ENCODE peak calls at places on chromosome 4, in five cellular contexts. N is NT2/D1, S is HepG2, Q is H1, M is K562. X is an unnamed sample. For H3K4me1, the result is how much of the 10 kb centered on the place peaks cover.

GRCh38 chr4:148757171-148757570 is 315.0 kb upstream of the NR3C2 start:
- DNase-seq in N (no peak), Q (no peak), M (no peak), S (no peak), X (no peak)

GRCh38 chr4:2077537-2078460 is 18.7 kb downstream of the NAT8L start:
- DNase-seq in M (no peak), N (no peak), Q (no peak), S (no peak), X (no peak)

GRCh38 chr4:76984127-76984526 is 34.6 kb downstream of the SEPTIN11 start:
- DNase-seq in M (peak), N (no peak), Q (no peak), S (peak), X (no peak)

GRCh38 chr4:825969-826330 is at the start of gene CPLX1:
- DNase-seq in N (no peak), M (peak), Q (peak), S (no peak), X (no peak)

GRCh38 chr4:119794681-119795080 is 166.1 kb upstream of the PDE5A start:
- DNase-seq in Q (no peak), S (no peak), M (no peak), N (no peak), X (no peak)

GRCh38 chr4:112916868-112917267 is 132.6 kb upstream of the ANK2 start:
- DNase-seq in S (no peak), N (no peak), M (no peak), Q (no peak), X (no peak)

GRCh38 chr4:149605601-149606378 is 209.9 kb downstream of the IQCM start:
- DNase-seq in Q (no peak), N (peak), M (no peak), S (no peak), X (no peak)

GRCh38 chr4:66097271-66097670 is 427.0 kb upstream of the EPHA5 start:
- DNase-seq in M (no peak), Q (no peak), N (no peak), S (peak), X (no peak)

GRCh38 chr4:37890501-37891220 is at the start of gene TBC1D1:
- DNase-seq in S (no peak), Q (peak), M (no peak), N (no peak), X (no peak)

GRCh38 chr4:131337956-131338355 is 1811.1 kb upstream of the PCDH10 start:
- DNase-seq in S (no peak), Q (no peak), N (no peak), M (no peak), X (no peak)

GRCh38 chr4:176781739-176782100 is 11.0 kb downstream of the VEGFC start:
- DNase-seq in Q (no peak), N (no peak), S (no peak), M (no peak), X (no peak)

GRCh38 chr4:73817341-73817740 is 19.1 kb upstream of the CXCL6 start:
- DNase-seq in N (no peak), Q (no peak), S (no peak), M (no peak), X (no peak)

DNA sequence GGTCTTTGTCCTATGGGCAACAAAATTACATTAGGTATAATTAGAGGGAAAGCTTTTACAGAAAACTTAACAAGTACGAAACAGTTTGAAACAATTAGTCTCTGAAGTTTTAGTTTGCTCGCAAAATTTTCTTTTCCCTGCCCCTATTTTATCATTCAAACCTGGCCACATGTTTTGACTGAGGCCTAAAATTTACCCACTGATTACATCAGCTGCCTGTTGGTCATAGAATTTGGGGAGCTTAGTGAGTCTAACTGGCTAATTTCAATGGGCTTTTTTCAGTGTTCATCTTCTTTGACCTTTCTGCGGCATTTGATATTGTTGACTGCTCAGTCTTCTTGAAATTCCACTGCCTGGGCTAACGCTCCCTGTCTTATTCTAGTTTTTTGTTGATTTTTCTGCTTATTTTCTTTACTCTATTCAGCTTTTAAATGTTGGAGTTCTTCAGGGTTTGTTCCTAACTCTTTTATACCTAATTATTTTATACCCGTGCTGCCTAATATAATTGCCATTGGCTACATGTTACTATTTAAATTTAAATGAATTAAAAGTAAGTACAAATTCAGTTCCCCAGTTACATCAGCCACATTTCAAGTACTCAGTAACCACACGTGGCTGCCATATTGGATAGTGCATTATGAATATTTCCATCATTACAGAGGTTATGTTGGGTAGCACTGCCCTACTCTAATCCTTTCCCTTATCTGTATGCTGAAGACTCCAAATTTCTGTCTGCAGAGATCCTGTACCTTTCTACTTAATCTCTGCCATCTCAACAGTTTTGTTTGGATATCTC is 87.5 kb downstream of the SNX25 start:
- DNase-seq in M (peak), Q (no peak), N (no peak), S (no peak), X (no peak)
- TF ChIP-seq YY1 in M (no peak), Q (no peak), N (no peak), S (no peak), X (no peak)

DNA sequence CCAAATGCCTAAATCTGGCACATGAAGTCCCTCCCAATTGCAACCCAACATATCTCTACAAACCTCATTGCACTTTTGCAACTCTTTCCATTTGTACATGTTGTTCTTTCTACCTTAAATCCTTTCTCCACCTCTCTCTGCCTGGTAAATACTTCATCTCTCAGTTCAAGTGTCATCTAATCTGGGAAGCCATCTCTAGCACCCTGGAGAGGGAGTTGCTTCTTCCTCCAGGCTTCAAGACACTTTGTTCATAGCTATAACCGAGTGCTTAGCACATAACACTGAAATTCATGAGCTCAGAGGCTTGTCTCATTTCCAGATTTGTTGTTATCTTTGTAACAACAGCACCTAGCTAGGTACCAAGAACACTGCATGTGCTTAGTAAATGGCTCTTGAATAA is 114.8 kb upstream of the NAP1L5 start:
- DNase-seq in Q (no peak), M (no peak), N (no peak), S (no peak), X (no peak)
- H3K4me1 ChIP-seq in Q (under half), M (under half), N (under half), S (half or more), X (under half)

DNA sequence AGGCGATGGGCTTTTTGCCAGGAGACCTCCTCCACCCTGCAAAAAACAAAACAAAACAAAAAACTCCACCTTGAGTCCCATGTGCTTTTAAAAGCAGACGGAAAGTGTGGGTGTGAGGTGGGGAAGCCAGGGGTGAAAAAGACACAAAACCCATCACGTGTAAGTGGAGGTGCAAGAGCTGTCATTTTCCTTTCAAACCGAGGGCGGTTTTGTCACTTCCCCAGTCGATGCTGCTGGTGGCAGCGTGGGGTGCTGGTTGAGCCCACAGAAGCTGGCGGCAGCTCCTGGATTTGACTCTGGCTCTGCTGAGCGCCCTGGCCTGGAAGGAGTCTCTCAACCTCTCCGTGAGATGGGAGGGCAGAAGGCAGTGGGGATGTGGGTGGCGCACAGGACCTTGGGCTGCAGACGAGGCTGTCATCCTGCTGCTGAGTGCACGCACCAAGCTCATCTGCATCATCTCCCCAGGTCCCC is 110.0 kb downstream of the PSAPL1 start:
- DNase-seq in S (no peak), N (no peak), Q (no peak), M (no peak), X (no peak)
- TF ChIP-seq YY1 in S (no peak), N (no peak), Q (no peak), M (no peak), X (no peak)

GRCh38 chr4:87034527-87034926 is 99.7 kb downstream of the AFF1 start:
- DNase-seq in N (no peak), M (no peak), Q (no peak), S (no peak), X (no peak)
- H3K4me1 ChIP-seq in N (under half), M (half or more), Q (under half), S (under half), X (under half)

DNA sequence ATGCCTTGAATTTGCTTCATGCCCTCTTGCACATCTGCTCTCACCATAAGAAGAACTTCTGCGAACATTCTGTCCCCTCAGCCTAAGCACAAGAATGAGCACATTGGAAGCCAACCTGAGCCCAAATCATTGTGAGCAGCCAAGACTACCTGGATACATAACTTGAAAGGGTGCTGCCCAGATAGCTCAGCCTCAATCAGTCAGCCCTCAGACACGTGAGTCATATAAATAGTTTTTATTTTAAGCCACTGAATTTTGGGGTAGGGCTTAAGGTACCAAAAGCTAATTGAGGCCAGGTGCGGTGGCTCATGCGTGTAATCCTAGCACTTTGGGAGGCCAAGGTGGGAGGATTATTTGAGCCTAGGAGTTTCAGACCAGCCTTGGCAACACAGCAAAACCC is 27.5 kb upstream of the BBS12 start:
- DNase-seq in M (no peak), Q (no peak), S (no peak), N (no peak), X (no peak)
- TF ChIP-seq YY1 in M (no peak), Q (no peak), S (no peak), N (no peak), X (no peak)

DNA sequence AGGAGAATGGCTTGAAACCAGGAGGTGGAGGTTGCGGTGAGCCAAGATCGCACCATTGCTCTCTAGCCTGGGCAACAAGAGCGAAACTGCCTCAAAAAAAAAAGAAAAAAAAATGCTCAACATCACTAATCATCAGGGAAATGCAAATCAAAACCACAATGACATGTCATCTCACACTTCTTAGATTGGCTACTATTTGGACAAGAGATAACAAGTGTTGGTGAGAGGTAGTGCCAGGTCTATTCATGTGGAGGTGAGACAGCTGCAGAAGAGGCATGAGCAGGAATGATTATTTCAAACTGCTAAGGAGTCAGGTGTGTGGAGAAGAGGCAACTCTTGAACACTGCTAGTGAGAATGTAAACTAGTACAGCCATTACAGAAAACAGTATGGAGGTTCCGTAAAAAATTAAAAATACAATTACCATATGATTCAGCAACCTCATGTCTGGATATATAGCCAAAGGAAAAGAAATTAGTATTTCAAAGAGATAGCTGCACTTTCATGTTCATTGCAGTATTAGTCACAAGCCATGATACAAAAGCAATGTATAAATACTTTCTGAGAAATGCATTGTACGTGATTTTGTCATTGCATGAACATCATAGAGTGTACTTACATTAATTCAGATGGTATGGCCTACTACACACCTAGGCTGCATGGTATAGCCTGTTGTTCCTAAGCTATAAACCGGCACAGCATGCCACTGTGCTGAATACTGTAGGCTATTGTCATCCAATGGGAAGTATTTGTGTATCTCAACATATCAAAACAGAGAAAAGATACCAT is 75.3 kb downstream of the TMEM144 start:
- DNase-seq in S (no peak), M (no peak), N (no peak), Q (no peak), X (no peak)
- H3K4me1 ChIP-seq in S (under half), M (under half), N (under half), Q (under half), X (under half)

GRCh38 chr4:94758700-94759399 is 1.1 kb downstream of the BMPR1B start:
- DNase-seq in N (no peak), S (no peak), M (no peak), Q (no peak), X (no peak)
- TF ChIP-seq YY1 in N (no peak), S (no peak), M (no peak), Q (no peak), X (no peak)

X was measured in HCT116.